ENCODE peak calls at places on chromosome 12, in ten cellular contexts. V is pancreas; Q is fibroblast of lung; N is NT2/D1; P is suprapubic skin; E is PC-3; J is CD8-positive, alpha-beta T cell; F is adrenal gland; W is IMR-90; K is mucosa of descending colon. I is an unnamed sample. For H3K4me1, the result is how much of the 10 kb centered on the place peaks cover.

GRCh38 chr12:101772019-101772774 is 32.9 kb upstream of the SYCP3 start:
- DNase-seq in E (no peak), P (no peak), N (no peak), K (no peak), Q (no peak), W (no peak), F (no peak), V (no peak), J (no peak), I (no peak)

GRCh38 chr12:100043657-100044056 is 58.9 kb upstream of the ANKS1B start:
- DNase-seq in W (no peak), J (no peak), K (no peak), E (peak), V (no peak), F (no peak), P (no peak), Q (no peak), N (no peak), I (no peak)

GRCh38 chr12:57001448-57001906 is 4.9 kb downstream of the ZBTB39 start:
- DNase-seq in E (peak), V (peak), W (peak), J (peak), K (peak), Q (peak), F (peak), N (peak), P (peak), I (peak)

GRCh38 chr12:52197371-52198231 is 5.8 kb upstream of the KRT80 start:
- DNase-seq in W (no peak), V (peak), N (no peak), K (no peak), F (peak), E (no peak), J (no peak), P (no peak), Q (no peak), I (peak)

GRCh38 chr12:8844665-8845064 is 22.2 kb downstream of the A2ML1 start:
- DNase-seq in P (no peak), V (peak), E (no peak), F (peak), J (no peak), K (no peak), Q (peak), W (peak), N (no peak), I (no peak)

GRCh38 chr12:56833780-56834179 is 70.7 kb downstream of the HSD17B6 start:
- DNase-seq in V (no peak), Q (no peak), P (no peak), E (no peak), F (peak), J (no peak), K (no peak), W (no peak), N (no peak), I (no peak)

GRCh38 chr12:58917699-58918334 is 2.5 kb downstream of the LRIG3 start:
- DNase-seq in J (no peak), E (peak), P (no peak), Q (peak), K (no peak), W (no peak), N (no peak), V (no peak), F (no peak), I (no peak)

GRCh38 chr12:82099216-82099615 is 259.0 kb downstream of the CCDC59 start:
- DNase-seq in Q (peak), J (no peak), V (no peak), E (no peak), F (no peak), N (no peak), P (no peak), W (no peak), K (no peak), I (no peak)

GRCh38 chr12:120598674-120599463 is 17.7 kb upstream of the POP5 start:
- DNase-seq in P (no peak), K (no peak), N (no peak), W (peak), F (peak), Q (peak), V (no peak), J (no peak), E (peak), I (no peak)

GRCh38 chr12:116542345-116542950 is 16.7 kb upstream of the MAP1LC3B2 start:
- DNase-seq in W (no peak), P (no peak), F (peak), E (peak), K (no peak), V (no peak), N (no peak), J (no peak), Q (no peak), I (no peak)

GRCh38 chr12:50569321-50569720 is 64.5 kb downstream of the DIP2B start:
- DNase-seq in N (no peak), F (no peak), J (no peak), V (no peak), P (no peak), K (no peak), W (no peak), Q (peak), E (no peak), I (no peak)

GRCh38 chr12:60100150-60100549 is 504.3 kb downstream of the SLC16A7 start:
- DNase-seq in N (no peak), J (no peak), Q (peak), W (peak), V (no peak), P (no peak), F (no peak), K (no peak), E (peak), I (no peak)

GRCh38 chr12:82299617-82300016 is 58.6 kb downstream of the CCDC59 start:
- DNase-seq in N (peak), W (no peak), K (no peak), F (no peak), Q (peak), J (no peak), P (no peak), E (no peak), V (no peak), I (no peak)

GRCh38 chr12:25458047-25458552 is 95.0 kb downstream of the LMNTD1 start:
- DNase-seq in Q (peak), V (no peak), K (no peak), N (no peak), P (no peak), W (peak), J (no peak), E (peak), F (peak), I (no peak)

GRCh38 chr12:80183939-80184338 is 84.6 kb downstream of the OTOGL start:
- DNase-seq in K (no peak), E (no peak), J (no peak), P (no peak), V (no peak), N (no peak), F (no peak), Q (no peak), W (peak), I (no peak)

DNA sequence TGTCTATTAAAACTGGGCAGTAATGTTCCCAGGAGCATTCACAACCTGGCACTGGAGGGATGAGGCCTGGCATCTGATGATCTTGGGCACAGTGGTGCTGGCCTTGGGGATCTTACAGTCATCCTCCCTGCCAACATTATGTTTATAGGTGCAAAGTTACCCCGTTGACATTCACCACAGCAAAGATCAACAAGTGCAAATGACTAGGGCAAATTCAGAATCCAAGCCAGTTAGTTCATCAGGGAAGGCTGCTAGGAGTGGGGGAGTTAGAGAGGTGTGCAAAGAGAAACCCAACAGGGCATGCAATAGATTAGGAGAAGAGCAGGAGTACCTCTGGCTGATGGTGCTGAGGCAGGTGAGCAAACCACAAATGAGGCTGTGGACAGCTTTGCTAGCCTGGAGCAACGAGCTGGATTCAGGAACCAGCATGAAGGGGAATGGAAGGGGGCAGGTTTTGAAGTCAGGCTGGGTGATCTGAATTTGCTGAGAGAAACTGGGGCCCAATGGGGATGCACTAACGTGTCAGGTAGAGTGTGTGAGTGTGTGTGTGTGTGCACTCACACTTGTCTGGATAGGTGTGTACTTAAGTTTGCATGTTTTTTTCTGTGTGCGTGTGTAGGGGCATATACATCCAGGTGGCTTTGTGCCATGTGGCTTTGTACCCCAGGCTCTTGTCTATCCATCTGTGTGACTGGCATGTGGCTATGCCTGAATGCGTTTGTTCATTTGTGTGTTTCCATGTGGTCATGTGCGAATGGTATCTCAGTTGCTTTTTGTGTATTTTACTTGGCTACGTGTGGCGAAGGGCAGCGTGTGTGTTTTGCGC is 1.6 kb downstream of the CISTR start:
- DNase-seq in W (no peak), Q (no peak), E (no peak), P (no peak), J (no peak), V (no peak), F (no peak), K (no peak), N (no peak), I (no peak)
- H3K4me3 ChIP-seq in W (no peak), Q (no peak), E (no peak), P (peak), J (peak), V (no peak), F (peak), K (no peak), N (peak), I (no peak)

GRCh38 chr12:47769234-47770085 is 3.6 kb upstream of the SLC48A1 start:
- DNase-seq in V (no peak), F (no peak), Q (no peak), K (no peak), E (no peak), N (no peak), W (no peak), P (no peak), J (no peak), I (no peak)

GRCh38 chr12:47767197-47767724 is 5.8 kb upstream of the SLC48A1 start:
- DNase-seq in E (peak), V (peak), W (peak), P (no peak), J (peak), F (no peak), K (peak), N (peak), Q (no peak), I (no peak)

GRCh38 chr12:47768323-47768811 is 4.7 kb upstream of the SLC48A1 start:
- DNase-seq in V (no peak), E (peak), J (no peak), N (peak), K (no peak), F (no peak), Q (peak), P (no peak), W (peak), I (no peak)

GRCh38 chr12:47763481-47764344 is 5.0 kb upstream of the RAPGEF3 start:
- DNase-seq in J (no peak), V (no peak), E (no peak), Q (no peak), K (no peak), W (no peak), N (no peak), P (no peak), F (no peak), I (no peak)

GRCh38 chr12:47766496-47767196 is 6.4 kb upstream of the SLC48A1 start:
- DNase-seq in P (no peak), J (no peak), V (no peak), N (no peak), F (no peak), Q (no peak), E (no peak), W (no peak), K (no peak), I (no peak)
- H3K4me1 ChIP-seq in P (under half), J (under half), V (under half), N (under half), F (under half), Q (under half), E (under half), W (under half), K (under half), I (under half)

GRCh38 chr12:122022393-122023338 is 982 bp downstream of the BCL7A start:
- DNase-seq in N (no peak), V (peak), P (no peak), W (no peak), Q (peak), E (peak), J (no peak), F (peak), K (peak), I (peak)

GRCh38 chr12:122023339-122024131 is 1.9 kb downstream of the BCL7A start:
- DNase-seq in K (peak), Q (peak), J (no peak), P (no peak), V (peak), W (peak), F (peak), E (peak), N (no peak), I (peak)

GRCh38 chr12:122020795-122021192 is 890 bp upstream of the BCL7A start:
- DNase-seq in P (no peak), J (no peak), N (no peak), Q (no peak), K (no peak), F (no peak), W (no peak), E (no peak), V (no peak), I (no peak)

GRCh38 chr12:122021822-122022392 is at the start of gene BCL7A:
- DNase-seq in V (peak), J (peak), F (peak), E (peak), W (peak), Q (peak), N (no peak), P (no peak), K (peak), I (peak)

GRCh38 chr12:122021193-122021821 is 377 bp upstream of the BCL7A start:
- DNase-seq in Q (no peak), J (no peak), E (peak), P (no peak), F (peak), K (peak), V (peak), W (no peak), N (no peak), I (peak)
- H3K4me3 ChIP-seq in Q (peak), J (peak), E (peak), P (peak), F (peak), K (no peak), V (peak), W (peak), N (peak), I (peak)

GRCh38 chr12:144650-145284 is 69.2 kb downstream of the SLC6A12 start:
- DNase-seq in N (no peak), W (no peak), K (no peak), J (no peak), Q (no peak), F (no peak), P (no peak), V (no peak), E (no peak), I (no peak)

GRCh38 chr12:139585-139984 is 73.0 kb downstream of the IQSEC3 start:
- DNase-seq in J (no peak), V (no peak), E (no peak), P (no peak), W (peak), N (peak), F (no peak), Q (no peak), K (no peak), I (no peak)

GRCh38 chr12:147242-147641 is 66.7 kb downstream of the SLC6A12 start:
- DNase-seq in P (no peak), J (no peak), V (no peak), E (no peak), K (no peak), F (no peak), W (no peak), N (no peak), Q (no peak), I (no peak)

GRCh38 chr12:145369-145960 is 68.5 kb downstream of the SLC6A12 start:
- DNase-seq in N (no peak), K (no peak), V (no peak), E (no peak), W (no peak), P (no peak), F (no peak), Q (no peak), J (no peak), I (no peak)

GRCh38 chr12:143964-144649 is 69.8 kb downstream of the SLC6A12 start:
- DNase-seq in E (peak), F (no peak), N (no peak), K (peak), J (no peak), W (no peak), P (no peak), Q (peak), V (no peak), I (no peak)
- H3K4me1 ChIP-seq in E (under half), F (under half), N (half or more), K (under half), J (under half), W (under half), P (under half), Q (under half), V (under half), I (under half)

DNA sequence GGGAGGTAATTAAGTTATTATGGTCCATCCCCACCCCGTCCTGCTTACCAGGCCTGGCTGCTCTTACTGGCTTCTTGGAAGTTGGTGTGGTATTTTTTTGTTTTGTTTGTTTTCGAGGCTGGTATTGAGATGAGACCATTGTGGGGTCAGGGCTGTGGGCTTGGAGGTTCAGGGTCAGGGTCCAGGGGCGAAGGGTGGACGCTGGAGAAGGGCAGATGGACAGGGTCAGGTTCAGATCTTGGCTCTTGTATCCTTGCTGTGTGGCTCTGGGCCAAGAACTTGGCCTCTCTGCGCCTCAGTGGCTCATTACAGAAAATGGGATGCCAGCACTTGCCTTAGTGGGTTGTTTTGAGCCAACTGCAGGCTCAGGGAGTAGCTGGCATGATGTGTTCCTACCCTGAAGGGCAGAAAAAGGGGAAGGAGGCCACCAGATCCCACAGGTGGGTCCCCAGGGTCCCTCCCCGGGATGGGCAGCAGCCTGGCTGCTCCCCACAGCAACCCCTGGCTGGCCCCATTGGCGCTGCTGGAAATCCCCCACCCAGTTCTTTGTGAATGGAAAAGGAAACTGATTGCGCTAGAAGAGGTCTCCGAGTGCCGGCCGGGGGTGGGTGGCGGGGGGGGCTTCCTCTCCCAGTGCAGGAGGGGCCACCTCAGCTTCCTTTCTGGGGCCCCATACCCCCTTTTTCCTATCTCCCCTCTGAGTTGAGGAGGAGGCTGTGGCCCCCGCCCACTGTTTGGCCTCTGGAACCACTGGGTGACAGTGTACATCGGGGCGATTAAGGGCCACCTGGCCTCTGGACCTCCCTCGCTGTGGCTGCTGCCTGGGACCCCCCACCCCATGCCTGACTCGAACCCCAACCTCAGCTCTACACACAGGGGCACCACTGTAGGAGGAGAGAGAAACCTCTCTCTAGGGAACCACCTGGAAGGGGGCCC is 25.0 kb downstream of the SH2B3 start:
- DNase-seq in F (no peak), N (no peak), E (no peak), W (no peak), V (no peak), J (no peak), K (peak), P (no peak), Q (no peak), I (no peak)
- H3K4me3 ChIP-seq in F (no peak), N (no peak), E (no peak), W (no peak), V (no peak), J (peak), K (no peak), P (peak), Q (no peak), I (no peak)

GRCh38 chr12:113894717-113895116 is 71.4 kb downstream of the RBM19 start:
- DNase-seq in Q (no peak), F (no peak), K (no peak), P (no peak), V (no peak), N (no peak), E (no peak), J (no peak), W (no peak), I (no peak)

GRCh38 chr12:113896841-113897240 is 69.3 kb downstream of the RBM19 start:
- DNase-seq in F (no peak), Q (no peak), V (no peak), P (no peak), K (no peak), N (no peak), J (no peak), W (no peak), E (no peak), I (no peak)

GRCh38 chr12:113896194-113896593 is 69.9 kb downstream of the RBM19 start:
- DNase-seq in J (no peak), V (no peak), N (peak), W (no peak), P (no peak), F (no peak), K (no peak), Q (no peak), E (no peak), I (no peak)

GRCh38 chr12:113893221-113893620 is 72.9 kb downstream of the RBM19 start:
- DNase-seq in P (no peak), Q (no peak), K (no peak), E (no peak), J (no peak), V (no peak), F (no peak), W (no peak), N (no peak), I (no peak)

GRCh38 chr12:113895176-113895575 is 70.9 kb downstream of the RBM19 start:
- DNase-seq in Q (no peak), P (no peak), K (no peak), W (no peak), F (no peak), N (no peak), V (no peak), E (no peak), J (no peak), I (no peak)
- H3K4me1 ChIP-seq in Q (under half), P (under half), K (under half), W (under half), F (under half), N (under half), V (under half), E (under half), J (under half), I (under half)

GRCh38 chr12:94686834-94687628 is 36.7 kb upstream of the TMCC3 start:
- DNase-seq in E (peak), F (no peak), Q (no peak), K (no peak), W (no peak), N (no peak), J (no peak), V (no peak), P (no peak), I (no peak)

GRCh38 chr12:94690199-94690695 is 39.9 kb upstream of the TMCC3 start:
- DNase-seq in K (no peak), J (no peak), N (no peak), V (no peak), Q (no peak), E (no peak), F (no peak), W (no peak), P (no peak), I (no peak)

GRCh38 chr12:94694732-94695131 is 44.4 kb upstream of the TMCC3 start:
- DNase-seq in N (no peak), J (no peak), P (no peak), V (no peak), K (no peak), W (no peak), F (no peak), E (no peak), Q (no peak), I (no peak)

GRCh38 chr12:94689002-94689645 is 38.8 kb upstream of the TMCC3 start:
- DNase-seq in Q (peak), F (no peak), N (no peak), W (peak), J (no peak), P (no peak), E (no peak), K (no peak), V (no peak), I (no peak)

GRCh38 chr12:94689646-94690036 is 39.3 kb upstream of the TMCC3 start:
- DNase-seq in N (no peak), P (no peak), E (no peak), W (no peak), F (no peak), K (no peak), J (no peak), Q (no peak), V (no peak), I (no peak)
- H3K4me3 ChIP-seq in N (no peak), P (peak), E (no peak), W (no peak), F (no peak), K (no peak), J (no peak), Q (no peak), V (no peak), I (peak)

DNA sequence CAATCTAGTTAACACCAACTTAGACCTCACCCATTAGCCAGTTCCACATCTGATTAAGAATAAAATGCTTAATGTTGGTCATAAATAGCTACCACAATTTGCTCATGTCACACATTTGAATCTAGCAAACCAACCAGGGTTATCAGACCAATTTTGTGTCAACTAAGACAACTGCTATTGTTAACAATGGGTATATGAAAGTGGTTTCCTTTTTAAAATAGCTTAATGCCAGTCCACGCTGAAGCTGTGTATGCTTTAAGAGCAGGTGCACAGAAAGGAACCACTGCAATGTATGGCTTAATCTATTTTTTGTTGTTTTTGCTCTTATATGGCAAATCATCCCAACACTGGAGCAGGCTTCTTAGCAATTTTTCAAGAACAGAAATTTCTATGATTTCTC is 45.6 kb upstream of the SELPLG start:
- DNase-seq in P (no peak), W (no peak), Q (no peak), E (no peak), N (no peak), F (no peak), V (no peak), J (no peak), K (no peak), I (no peak)
- H3K4me1 ChIP-seq in P (under half), W (under half), Q (under half), E (under half), N (under half), F (under half), V (under half), J (under half), K (under half), I (under half)